ENCODE peak calls at places on chromosomes 7 and 10, in eight cellular contexts. R is cardiac muscle cell, U is GM12878, F is MM.1S, A is mucosa of descending colon, I is Peyer's patch, E is OCI-LY7, L is ovary. S is an unnamed sample.

GRCh38 chr10:14536269-14536903 is 205.7 kb upstream of the FRMD4A start:
- DNase-seq in F (no peak), L (no peak), A (no peak), I (no peak), U (no peak), R (no peak), E (no peak), S (no peak)

GRCh38 chr7:28405662-28406061 is 6.7 kb upstream of the CREB5 start:
- DNase-seq in F (no peak), L (no peak), U (no peak), E (no peak), R (peak; percentile 97), A (no peak), I (peak; percentile 49), S (no peak)

GRCh38 chr10:50469288-50469687 is 154.5 kb downstream of the SGMS1 start:
- DNase-seq in A (no peak), I (no peak), L (no peak), R (peak; percentile 27), F (no peak), E (no peak), U (no peak), S (no peak)

GRCh38 chr10:8306685-8307364 is 252.3 kb downstream of the GATA3 start:
- DNase-seq in E (no peak), F (no peak), R (peak; percentile 17), L (no peak), I (no peak), U (no peak), A (no peak), S (no peak)

GRCh38 chr7:101410743-101411476 is 48.2 kb downstream of the COL26A1 start:
- DNase-seq in I (peak; percentile 55), U (no peak), L (no peak), E (peak; percentile 26), A (peak; percentile 45), F (no peak), R (peak; percentile 42), S (peak; percentile 26)

GRCh38 chr10:21964983-21965665 is 38.4 kb downstream of the DNAJC1 start:
- DNase-seq in L (no peak), I (no peak), E (no peak), U (no peak), F (no peak), A (no peak), R (no peak), S (no peak)

GRCh38 chr7:5333121-5334050 is 50.6 kb downstream of the SLC29A4 start:
- DNase-seq in I (no peak), L (no peak), E (no peak), F (no peak), A (peak; percentile 67), U (no peak), R (no peak), S (peak; percentile 72)

GRCh38 chr7:134452991-134453473 is 5.9 kb downstream of the AKR1B1 start:
- DNase-seq in I (no peak), E (no peak), R (no peak), F (no peak), A (no peak), U (no peak), L (no peak), S (no peak)

GRCh38 chr7:139620676-139621344 is 97.3 kb downstream of the CLEC2L start:
- DNase-seq in L (no peak), E (peak; percentile 41), I (peak; percentile 68), R (peak; percentile 25), F (peak; percentile 30), U (no peak), A (peak; percentile 69), S (peak; percentile 68)

GRCh38 chr7:43119371-43120069 is 7.1 kb downstream of the HECW1 start:
- DNase-seq in E (no peak), L (no peak), U (no peak), I (no peak), R (peak; percentile 79), F (no peak), A (no peak), S (no peak)

GRCh38 chr10:7855205-7855604 is 36.9 kb downstream of the TAF3 start:
- DNase-seq in F (no peak), R (no peak), L (no peak), I (no peak), U (no peak), E (no peak), A (no peak), S (no peak)

GRCh38 chr10:99280472-99280871 is 44.8 kb upstream of the HPSE2 start:
- DNase-seq in R (no peak), A (no peak), L (no peak), U (no peak), I (no peak), F (no peak), E (no peak), S (no peak)

GRCh38 chr7:124071843-124072242 is 39.0 kb upstream of the TMEM229A start:
- DNase-seq in I (no peak), A (no peak), F (no peak), R (no peak), E (no peak), U (no peak), L (no peak), S (no peak)

GRCh38 chr10:43229208-43230061 is 37.4 kb downstream of the RASGEF1A start:
- DNase-seq in E (no peak), A (peak; percentile 54), U (no peak), L (no peak), F (no peak), R (no peak), I (peak; percentile 67), S (no peak)

GRCh38 chr10:133276435-133277201 is at the start of gene ADAM8:
- DNase-seq in R (no peak), A (peak; percentile 71), U (no peak), F (peak; percentile 79), E (peak; percentile 57), L (no peak), I (peak; percentile 86), S (no peak)

GRCh38 chr7:108211382-108212201 is 81.4 kb upstream of the LAMB4 start:
- DNase-seq in A (no peak), F (peak; percentile 97), U (peak; percentile 80), L (no peak), I (peak; percentile 47), R (peak; percentile 68), E (no peak), S (no peak)

GRCh38 chr7:85065306-85065705 is 121.5 kb downstream of the SEMA3D start:
- DNase-seq in A (no peak), R (peak; percentile 72), U (no peak), I (no peak), F (no peak), L (no peak), E (no peak), S (no peak)

GRCh38 chr10:14476641-14477407 is 146.1 kb upstream of the FRMD4A start:
- DNase-seq in L (no peak), F (no peak), U (no peak), A (no peak), E (no peak), I (no peak), R (peak; percentile 34), S (no peak)

GRCh38 chr10:69731698-69732097 is 70.0 kb upstream of the COL13A1 start:
- DNase-seq in F (no peak), A (no peak), E (no peak), L (no peak), R (no peak), I (no peak), U (no peak), S (no peak)

GRCh38 chr10:43409385-43410109 is 561 bp upstream of the HNRNPF start:
- DNase-seq in E (no peak), U (no peak), R (peak; percentile 32), F (peak; percentile 55), L (no peak), I (peak; percentile 80), A (peak; percentile 82), S (peak; percentile 71)

GRCh38 chr10:96170212-96170611 is 40.1 kb downstream of the ZNF518A start:
- DNase-seq in E (no peak), U (no peak), F (no peak), A (no peak), L (no peak), I (no peak), R (no peak), S (no peak)

DNA sequence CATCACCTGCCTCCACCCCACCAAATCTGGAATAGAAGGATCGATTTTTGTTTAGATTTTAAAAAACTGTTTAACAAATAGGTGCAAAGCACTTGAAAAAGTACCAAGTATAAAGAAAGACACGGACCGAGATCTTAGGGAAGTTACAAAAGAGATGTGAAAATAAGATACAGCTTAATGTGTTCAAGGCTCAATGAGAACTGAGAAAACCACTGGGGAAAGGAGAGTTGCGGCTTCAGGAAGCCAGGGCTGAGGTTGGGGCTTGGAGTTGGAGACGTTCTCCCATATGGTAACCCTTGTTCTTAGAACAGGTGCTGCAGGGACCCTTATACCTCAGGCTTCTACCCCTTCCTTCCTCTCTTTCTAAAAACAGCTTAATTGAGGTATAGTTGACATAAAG is 140.2 kb downstream of the FANK1 start:
- DNase-seq in U (no peak), I (no peak), F (no peak), E (no peak), R (no peak), L (no peak), A (no peak), S (no peak)
- H3K4me1 ChIP-seq in U (peaks cover 4% of the 10 kb centered on the region), I (no peaks in the 10 kb centered on the region), F (no peaks in the 10 kb centered on the region), E (peaks cover 3% of the 10 kb centered on the region), R (no peaks in the 10 kb centered on the region), L (no peaks in the 10 kb centered on the region), A (no peaks in the 10 kb centered on the region), S (no peaks in the 10 kb centered on the region)

DNA sequence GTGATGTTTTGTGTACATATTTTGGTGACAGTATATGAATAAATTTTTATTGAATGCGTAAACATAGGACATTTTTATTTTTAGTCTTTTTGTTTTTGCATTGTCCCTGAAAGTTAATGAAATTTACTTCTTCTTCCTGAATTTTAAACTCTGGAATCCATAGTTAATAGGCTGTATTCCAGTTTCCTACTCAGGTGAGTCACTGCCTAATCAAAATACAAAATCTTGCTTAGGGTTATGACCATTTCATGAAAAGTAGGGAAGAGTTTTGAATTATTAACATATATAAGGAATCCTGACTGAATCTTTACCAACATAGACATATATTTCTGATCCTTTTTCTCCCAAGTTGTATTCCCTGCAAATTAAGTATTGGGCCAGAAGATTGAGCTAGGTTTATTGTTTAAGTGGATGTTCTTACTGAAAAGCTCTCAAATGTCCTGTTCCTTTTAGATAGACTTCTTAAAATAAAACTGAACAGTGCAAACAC is 2.6 kb downstream of the CREM start:
- DNase-seq in F (no peak), E (no peak), R (no peak), U (no peak), I (no peak), L (no peak), A (no peak), S (no peak)
- H3K4me1 ChIP-seq in F (peaks cover 21% of the 10 kb centered on the region), E (peaks cover 60% of the 10 kb centered on the region), R (peaks cover 33% of the 10 kb centered on the region), U (peaks cover 15% of the 10 kb centered on the region), I (no peaks in the 10 kb centered on the region), L (peaks cover 5% of the 10 kb centered on the region), A (no peaks in the 10 kb centered on the region), S (peaks cover 10% of the 10 kb centered on the region)

DNA sequence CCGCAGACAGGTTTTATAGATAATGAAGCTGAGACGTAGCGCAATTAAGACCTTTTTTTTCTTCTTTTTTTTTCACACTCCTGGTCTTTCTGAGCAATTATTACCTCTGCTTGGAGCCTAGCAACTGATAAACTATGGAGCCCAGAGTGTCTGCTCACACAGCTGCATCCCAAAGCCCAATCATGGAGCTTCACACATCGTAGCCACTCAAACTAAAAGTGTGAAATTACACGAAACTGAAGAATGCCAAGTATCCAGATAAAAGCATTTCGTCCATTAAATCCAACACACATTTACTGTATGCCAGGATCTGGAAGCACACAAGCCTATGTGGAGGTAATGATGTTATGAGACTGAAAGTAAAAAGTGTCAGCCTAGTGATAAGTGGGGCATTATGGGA is 97.6 kb downstream of the NRP1 start:
- DNase-seq in I (no peak), F (no peak), E (no peak), L (no peak), A (no peak), R (no peak), U (no peak), S (no peak)
- H3K4me1 ChIP-seq in I (no peaks in the 10 kb centered on the region), F (no peaks in the 10 kb centered on the region), E (no peaks in the 10 kb centered on the region), L (peaks cover 23% of the 10 kb centered on the region), A (no peaks in the 10 kb centered on the region), R (peaks cover 9% of the 10 kb centered on the region), U (no peaks in the 10 kb centered on the region), S (no peaks in the 10 kb centered on the region)

GRCh38 chr10:112217413-112218390 is 34.1 kb upstream of the GPAM start:
- DNase-seq in U (no peak), L (no peak), A (no peak), R (no peak), F (no peak), E (no peak), I (no peak), S (no peak)
- H3K4me1 ChIP-seq in U (no peaks in the 10 kb centered on the region), L (no peaks in the 10 kb centered on the region), A (no peaks in the 10 kb centered on the region), R (no peaks in the 10 kb centered on the region), F (no peaks in the 10 kb centered on the region), E (no peaks in the 10 kb centered on the region), I (no peaks in the 10 kb centered on the region), S (no peaks in the 10 kb centered on the region)

S was measured in colonic mucosa.